ENCODE peak calls at places on chromosomes 7 and 10, in eight cellular contexts. F is posterior vena cava, W is HS-5, Q is A549, H is choroid plexus epithelial cell, L is fibroblast of pulmonary artery, C is memory B cell, A is HFFc6. D is an unnamed sample.

GRCh38 chr7:123208793-123209192 is 9.0 kb upstream of the SLC13A1 start:
- DNase-seq in C (no peak), H (peak), F (no peak), Q (no peak), A (no peak), W (no peak), L (peak), D (no peak)

GRCh38 chr10:16521311-16522016 is at the start of gene C1QL3:
- DNase-seq in F (no peak), A (no peak), Q (no peak), W (no peak), L (peak), C (no peak), H (peak), D (no peak)

GRCh38 chr10:120887482-120887881 is 36.3 kb downstream of the WDR11 start:
- DNase-seq in W (no peak), H (no peak), C (no peak), Q (no peak), L (no peak), F (no peak), A (no peak), D (no peak)

GRCh38 chr10:100183482-100183881 is 2.3 kb downstream of the ERLIN1 start:
- DNase-seq in W (no peak), Q (no peak), C (no peak), H (peak), F (no peak), L (peak), A (no peak), D (no peak)

GRCh38 chr7:2138146-2138765 is 94.5 kb downstream of the MAD1L1 start:
- DNase-seq in W (no peak), H (no peak), Q (no peak), L (no peak), C (peak), F (no peak), A (no peak), D (no peak)

GRCh38 chr7:67636363-67637355 is 640.0 kb downstream of the TYW1 start:
- DNase-seq in A (no peak), F (no peak), Q (no peak), C (no peak), H (no peak), W (no peak), L (no peak), D (no peak)

GRCh38 chr10:33162248-33162575 is 172.3 kb downstream of the NRP1 start:
- DNase-seq in C (no peak), H (no peak), F (no peak), A (no peak), Q (no peak), W (no peak), L (no peak), D (no peak)

GRCh38 chr7:155071121-155071651 is 1.1 kb downstream of the HTR5A start:
- DNase-seq in L (no peak), C (no peak), F (no peak), Q (no peak), W (no peak), A (no peak), H (no peak), D (no peak)

GRCh38 chr10:124667425-124668130 is 76.6 kb downstream of the FAM53B start:
- DNase-seq in Q (no peak), L (no peak), C (no peak), H (peak), W (no peak), F (no peak), A (no peak), D (no peak)

GRCh38 chr7:85483205-85483604 is 296.3 kb upstream of the SEMA3D start:
- DNase-seq in C (no peak), W (peak), F (no peak), A (peak), H (peak), L (peak), Q (no peak), D (no peak)